ENCODE peak calls at places on chromosomes 12 and 14, in four cellular contexts. H, V, X and D are unnamed samples. For H3K27me3, the result is how much of the 10 kb centered on the place peaks cover.

GRCh38 chr14:58947816-58948440 is 240.5 kb upstream of the DAAM1 start:
- DNase-seq in H (no peak), X (no peak), V (no peak), D (no peak)

GRCh38 chr12:64633940-64634337 is 23.6 kb downstream of the RASSF3 start:
- DNase-seq in X (peak), H (peak), V (peak), D (peak)

GRCh38 chr12:49017764-49018281 is 753 bp downstream of the PRKAG1 start:
- DNase-seq in X (peak), V (no peak), H (no peak), D (no peak)

GRCh38 chr14:78902010-78902623 is 731.9 kb downstream of the NRXN3 start:
- DNase-seq in V (no peak), X (no peak), H (peak), D (peak)

GRCh38 chr14:105411985-105412767 is 7.5 kb upstream of the MTA1 start:
- DNase-seq in H (no peak), X (no peak), V (no peak), D (no peak)

GRCh38 chr14:37601849-37602248 is 6.4 kb downstream of the TTC6 start:
- DNase-seq in H (no peak), V (no peak), X (no peak), D (no peak)

GRCh38 chr14:24315807-24316596 is 4.7 kb downstream of the LTB4R start:
- DNase-seq in X (peak), V (no peak), H (peak), D (peak)

GRCh38 chr14:67722293-67722692 is 20.6 kb downstream of the RDH12 start:
- DNase-seq in H (peak), X (peak), V (no peak), D (peak)

GRCh38 chr12:126114420-126114819 is 1049.2 kb downstream of the AACS start:
- DNase-seq in V (no peak), X (no peak), H (no peak), D (no peak)

GRCh38 chr14:68397827-68398226 is 395.0 kb downstream of the ZFP36L1 start:
- DNase-seq in V (no peak), X (no peak), H (no peak), D (no peak)

GRCh38 chr14:34257505-34257904 is 204.5 kb downstream of the SPTSSA start:
- DNase-seq in X (no peak), V (no peak), H (no peak), D (no peak)

GRCh38 chr12:8867786-8868185 is 45.4 kb downstream of the A2ML1 start:
- DNase-seq in V (no peak), H (no peak), X (no peak), D (no peak)

GRCh38 chr14:34592623-34593022 is 37.3 kb downstream of the SNX6 start:
- DNase-seq in V (no peak), H (no peak), X (no peak), D (no peak)

GRCh38 chr14:64400829-64401459 is 12.8 kb downstream of the MTHFD1 start:
- DNase-seq in X (no peak), V (no peak), H (no peak), D (no peak)

GRCh38 chr12:131351319-131352028 is 359.4 kb upstream of the SFSWAP start:
- DNase-seq in X (no peak), V (no peak), H (no peak), D (no peak)

GRCh38 chr12:62631531-62632520 is 165.2 kb downstream of the MON2 start:
- DNase-seq in H (peak), V (peak), X (peak), D (peak)

GRCh38 chr12:60577607-60578006 is 981.8 kb downstream of the SLC16A7 start:
- DNase-seq in V (no peak), X (no peak), H (no peak), D (no peak)

GRCh38 chr12:128813883-128814282 is 9.9 kb downstream of the SLC15A4 start:
- DNase-seq in H (peak), V (no peak), X (no peak), D (no peak)

GRCh38 chr12:121709478-121709890 is 3.1 kb upstream of the TMEM120B start:
- DNase-seq in X (no peak), H (no peak), V (no peak), D (no peak)

GRCh38 chr14:71231521-71232393 is 324.5 kb downstream of the PCNX1 start:
- DNase-seq in V (no peak), X (no peak), H (no peak), D (no peak)

GRCh38 chr12:124915249-124916236 is 1.1 kb upstream of the UBC start:
- DNase-seq in V (peak), H (peak), X (peak), D (peak)

GRCh38 chr14:21109377-21110260 is 8.8 kb downstream of the TMEM253 start:
- DNase-seq in V (no peak), H (no peak), X (no peak), D (no peak)

GRCh38 chr14:60508707-60509437 is at the start of gene SIX6:
- DNase-seq in V (no peak), X (peak), H (no peak), D (no peak)
- H3K27me3 ChIP-seq in V (half or more), X (under half), H (half or more), D (half or more)

DNA sequence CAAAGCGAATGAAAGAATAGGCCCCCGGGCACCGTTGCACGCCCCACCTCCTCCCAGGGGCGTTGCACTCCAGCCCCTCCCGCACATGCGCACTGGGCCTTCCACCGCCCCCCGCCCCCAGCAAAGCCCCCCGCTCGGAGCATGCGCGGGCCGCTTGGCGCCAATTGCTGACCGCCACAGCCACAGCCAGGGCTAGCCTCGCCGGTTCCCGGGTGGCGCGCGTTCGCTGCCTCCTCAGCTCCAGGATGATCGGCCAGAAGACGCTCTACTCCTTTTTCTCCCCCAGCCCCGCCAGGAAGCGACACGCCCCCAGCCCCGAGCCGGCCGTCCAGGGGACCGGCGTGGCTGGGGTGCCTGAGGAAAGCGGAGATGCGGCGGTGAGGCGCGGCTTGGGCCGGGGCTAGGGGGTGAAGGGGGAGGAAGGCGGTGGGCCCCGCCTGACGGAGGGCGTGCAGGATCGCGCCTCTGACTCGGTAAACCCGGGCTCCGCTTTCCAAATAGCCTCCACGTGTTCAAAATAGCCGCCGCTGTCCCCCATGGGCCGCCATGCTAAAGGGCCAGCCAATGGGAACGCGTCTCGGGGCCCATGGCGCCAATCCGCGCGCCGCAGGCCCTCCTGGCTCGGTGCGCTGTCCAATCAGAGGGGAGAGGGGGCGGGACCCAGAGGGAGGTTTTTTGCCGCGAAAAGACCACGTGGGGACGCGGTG is at the start of gene UNG:
- DNase-seq in X (peak), H (peak), V (peak), D (peak)
- TF ChIP-seq CTCF in X (no peak), H (no peak), V (no peak), D (no peak)

DNA sequence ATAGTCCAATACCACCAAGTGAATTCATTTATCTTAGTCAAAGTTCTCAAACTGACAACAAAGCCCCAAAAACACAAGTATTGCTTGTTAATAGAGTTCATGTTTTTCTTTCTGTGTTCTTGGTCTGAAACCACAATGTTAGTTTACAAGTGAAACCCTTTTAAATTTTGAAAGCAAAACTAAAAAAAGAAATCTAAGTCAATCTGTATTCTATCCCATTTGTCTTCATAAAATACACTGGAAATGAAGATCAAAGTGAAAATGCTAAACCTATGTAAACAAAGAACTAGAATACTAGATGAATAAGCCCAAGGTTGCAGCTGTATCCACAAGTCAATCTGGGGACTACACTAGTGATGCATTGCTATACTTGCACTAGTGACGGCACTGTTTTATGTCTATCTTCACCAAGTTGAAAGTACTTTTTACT is 10.4 kb downstream of the MAP4K5 start:
- DNase-seq in X (no peak), H (no peak), V (no peak), D (no peak)
- H3K4me3 ChIP-seq in X (no peak), H (no peak), V (no peak), D (no peak)

GRCh38 chr12:52439845-52440244 is 5.7 kb upstream of the KRT75 start:
- DNase-seq in X (no peak), V (no peak), H (no peak), D (no peak)
- H3K27me3 ChIP-seq in X (under half), V (under half), H (under half), D (half or more)